ENCODE peak calls at places on chromosomes 6 and 20, in four cellular contexts. One of them, this sample, is unnamed.

GRCh38 chr20:23049933-23050838 is 714 bp upstream of the THBD start:
- DNase-seq in astrocyte of the spinal cord: peak; percentile 24
- DNase-seq in epithelial cell of esophagus: peak; percentile 69
- DNase-seq in heart right ventricle: peak; percentile 62
- DNase-seq in this sample: no peak

GRCh38 chr6:69424581-69424980 is 372.2 kb downstream of the LMBRD1 start:
- DNase-seq in epithelial cell of esophagus: no peak
- DNase-seq in heart right ventricle: no peak
- DNase-seq in astrocyte of the spinal cord: no peak
- DNase-seq in this sample: no peak

GRCh38 chr6:107862383-107862782 is 38.3 kb upstream of the SCML4 start:
- DNase-seq in epithelial cell of esophagus: no peak
- DNase-seq in astrocyte of the spinal cord: no peak
- DNase-seq in heart right ventricle: no peak
- DNase-seq in this sample: no peak

GRCh38 chr6:40953486-40953885 is 85.5 kb downstream of the UNC5CL start:
- DNase-seq in astrocyte of the spinal cord: no peak
- DNase-seq in heart right ventricle: no peak
- DNase-seq in epithelial cell of esophagus: no peak
- DNase-seq in this sample: no peak

GRCh38 chr6:98834060-98835031 is at the start of gene POU3F2:
- DNase-seq in heart right ventricle: no peak
- DNase-seq in astrocyte of the spinal cord: peak; percentile 96
- DNase-seq in epithelial cell of esophagus: peak; percentile 76
- DNase-seq in this sample: peak; percentile 70

GRCh38 chr6:169763308-169763707 is 11.9 kb downstream of the ERMARD start:
- DNase-seq in epithelial cell of esophagus: no peak
- DNase-seq in astrocyte of the spinal cord: no peak
- DNase-seq in heart right ventricle: no peak
- DNase-seq in this sample: no peak

GRCh38 chr6:26286168-26286854 is 78.7 kb upstream of the BTN3A2 start:
- DNase-seq in heart right ventricle: peak; percentile 75
- DNase-seq in astrocyte of the spinal cord: peak; percentile 76
- DNase-seq in epithelial cell of esophagus: peak; percentile 66
- DNase-seq in this sample: peak; percentile 48

GRCh38 chr6:11043961-11044711 is at the start of gene ELOVL2:
- DNase-seq in heart right ventricle: peak; percentile 16
- DNase-seq in epithelial cell of esophagus: peak; percentile 48
- DNase-seq in astrocyte of the spinal cord: peak; percentile 24
- DNase-seq in this sample: peak; percentile 2

GRCh38 chr20:21571841-21572690 is 58.2 kb upstream of the NKX2-2 start:
- DNase-seq in epithelial cell of esophagus: peak; percentile 15
- DNase-seq in astrocyte of the spinal cord: peak; percentile 1
- DNase-seq in heart right ventricle: no peak
- DNase-seq in this sample: no peak

GRCh38 chr6:137798261-137798660 is 68.8 kb upstream of the TNFAIP3 start:
- DNase-seq in astrocyte of the spinal cord: no peak
- DNase-seq in epithelial cell of esophagus: no peak
- DNase-seq in heart right ventricle: no peak
- DNase-seq in this sample: no peak

GRCh38 chr6:108211676-108212075 is 45.9 kb downstream of the NR2E1 start:
- DNase-seq in heart right ventricle: no peak
- DNase-seq in astrocyte of the spinal cord: no peak
- DNase-seq in epithelial cell of esophagus: peak; percentile 27
- DNase-seq in this sample: no peak

GRCh38 chr6:7721654-7722053 is 4.2 kb upstream of the BMP6 start:
- DNase-seq in heart right ventricle: no peak
- DNase-seq in epithelial cell of esophagus: peak; percentile 55
- DNase-seq in astrocyte of the spinal cord: peak; percentile 34
- DNase-seq in this sample: no peak

GRCh38 chr6:80725156-80725930 is 618.9 kb downstream of the BCKDHB start:
- DNase-seq in heart right ventricle: no peak
- DNase-seq in astrocyte of the spinal cord: no peak
- DNase-seq in epithelial cell of esophagus: no peak
- DNase-seq in this sample: peak; percentile 22

GRCh38 chr6:138499303-138499991 is at the start of gene NHSL1:
- DNase-seq in heart right ventricle: no peak
- DNase-seq in epithelial cell of esophagus: peak; percentile 53
- DNase-seq in astrocyte of the spinal cord: peak; percentile 82
- DNase-seq in this sample: no peak

GRCh38 chr6:82259389-82259788 is 11.8 kb upstream of the IBTK start:
- DNase-seq in astrocyte of the spinal cord: no peak
- DNase-seq in epithelial cell of esophagus: no peak
- DNase-seq in heart right ventricle: no peak
- DNase-seq in this sample: no peak

GRCh38 chr6:108175592-108176279 is 9.9 kb downstream of the NR2E1 start:
- DNase-seq in astrocyte of the spinal cord: no peak
- DNase-seq in epithelial cell of esophagus: no peak
- DNase-seq in heart right ventricle: no peak
- DNase-seq in this sample: no peak

GRCh38 chr6:91155129-91155528 is 568.3 kb upstream of the MAP3K7 start:
- DNase-seq in astrocyte of the spinal cord: no peak
- DNase-seq in epithelial cell of esophagus: no peak
- DNase-seq in heart right ventricle: no peak
- DNase-seq in this sample: no peak

DNA sequence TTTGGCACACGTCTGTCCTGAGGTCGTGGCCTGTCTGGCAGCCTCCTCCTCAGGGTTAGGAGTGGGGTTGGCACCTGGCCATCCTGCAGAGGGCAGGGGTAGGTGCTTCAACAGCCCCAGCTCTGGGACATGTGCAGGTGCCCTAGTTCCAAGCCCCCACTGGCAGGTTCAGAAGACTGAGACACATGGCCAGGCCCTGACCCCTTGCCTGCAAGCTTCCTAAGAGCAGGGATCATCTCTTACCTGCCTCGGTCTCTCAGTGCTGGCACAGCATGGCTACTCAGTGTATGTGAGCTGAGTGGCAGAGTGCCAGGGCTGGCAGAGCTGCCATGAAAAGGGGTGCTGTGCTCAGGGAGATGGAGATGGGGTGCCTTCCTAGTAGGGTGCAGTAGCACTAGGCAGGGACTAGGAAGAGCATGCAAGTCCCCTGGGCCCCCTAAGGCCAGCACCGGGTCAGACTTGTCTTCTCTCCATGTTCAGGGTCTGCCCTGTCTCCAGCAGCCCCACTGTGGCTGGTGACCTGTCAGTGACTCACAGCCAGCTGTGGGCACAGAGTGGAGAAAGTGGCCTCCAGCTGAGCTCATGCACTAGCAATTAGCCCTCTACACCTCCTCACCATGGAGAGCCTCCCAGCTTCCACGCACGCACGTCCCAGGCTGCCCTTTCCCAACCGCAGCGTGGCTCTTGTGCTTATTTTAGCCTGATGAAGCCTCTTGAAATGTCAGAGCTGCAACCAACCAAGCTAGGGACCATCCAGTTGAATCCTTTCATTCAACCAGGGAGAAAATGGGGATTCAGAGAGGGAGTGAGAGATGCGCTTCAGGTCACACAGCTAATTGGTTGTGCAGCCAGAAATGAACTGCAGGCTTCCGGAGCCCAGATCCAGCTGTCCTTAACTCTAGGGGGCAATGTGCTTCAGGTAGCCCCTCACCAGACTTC is 116.6 kb downstream of the MRPL14 start:
- DNase-seq in astrocyte of the spinal cord: peak; percentile 97
- DNase-seq in heart right ventricle: peak; percentile 51
- DNase-seq in epithelial cell of esophagus: peak; percentile 79
- DNase-seq in this sample: peak; percentile 98
- TF ChIP-seq CTCF in astrocyte of the spinal cord: no peak
- TF ChIP-seq CTCF in heart right ventricle: no peak
- TF ChIP-seq CTCF in epithelial cell of esophagus: no peak
- TF ChIP-seq CTCF in this sample: peak; percentile 33

DNA sequence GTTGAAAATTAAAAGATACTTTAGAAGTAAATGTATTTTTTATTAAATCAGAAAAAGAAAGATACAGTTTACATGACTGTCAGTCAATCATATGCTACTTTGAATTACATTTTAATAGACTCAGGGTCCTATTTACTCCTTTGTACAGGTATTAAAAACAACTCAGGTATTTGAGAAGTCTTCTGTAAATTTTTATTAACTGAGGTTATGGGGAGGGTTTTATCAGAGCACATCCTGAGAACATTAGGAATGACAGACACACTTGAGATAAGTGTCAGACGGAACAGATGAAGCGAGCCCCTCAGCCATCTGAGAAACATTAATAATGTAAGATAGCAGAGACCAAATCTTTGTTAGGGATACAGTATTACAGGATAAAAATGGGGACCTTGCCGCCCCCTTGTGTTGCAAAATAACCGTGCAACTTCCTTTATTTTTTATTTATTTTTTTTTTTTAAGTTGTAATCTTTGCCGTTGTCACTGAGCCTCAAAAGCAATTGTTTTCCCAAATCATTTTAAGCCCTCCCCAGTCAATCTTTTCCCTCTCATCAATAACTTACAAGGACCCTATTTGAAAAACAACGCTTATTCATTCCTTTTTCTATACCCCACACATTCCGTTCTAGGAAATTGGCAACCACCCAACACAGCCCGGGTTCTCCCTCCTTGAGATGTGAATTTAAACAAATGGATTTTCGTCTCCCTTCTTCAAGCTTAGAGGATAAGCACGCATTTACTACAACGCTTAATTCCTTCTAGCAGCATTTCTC is 126.7 kb downstream of the BCAS1 start:
- DNase-seq in epithelial cell of esophagus: peak; percentile 32
- DNase-seq in astrocyte of the spinal cord: peak; percentile 58
- DNase-seq in heart right ventricle: peak; percentile 28
- DNase-seq in this sample: peak; percentile 30
- TF ChIP-seq CTCF in epithelial cell of esophagus: peak; percentile 52
- TF ChIP-seq CTCF in astrocyte of the spinal cord: peak; percentile 62
- TF ChIP-seq CTCF in heart right ventricle: peak; percentile 61
- TF ChIP-seq CTCF in this sample: peak; percentile 90

DNA sequence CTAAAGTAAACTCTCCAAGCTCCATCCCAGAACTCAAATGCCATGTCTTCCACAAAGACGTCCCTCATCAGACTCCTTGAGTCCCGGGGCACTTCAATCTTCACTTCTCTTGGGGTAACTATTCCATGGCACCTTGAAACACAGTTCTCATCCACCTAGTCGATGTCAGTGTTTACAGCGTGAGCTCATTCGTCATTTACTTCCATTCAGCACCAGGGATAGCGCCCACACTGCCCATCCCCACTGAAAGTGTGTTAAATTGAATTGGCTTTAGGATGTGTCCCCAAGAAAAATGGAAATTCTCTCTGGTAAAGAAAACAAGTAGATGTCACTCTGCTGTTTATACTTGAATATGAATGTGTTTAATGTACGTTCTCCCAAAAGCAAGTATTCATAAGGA is 31.3 kb downstream of the KCNK15 start:
- DNase-seq in epithelial cell of esophagus: peak; percentile 48
- DNase-seq in heart right ventricle: peak; percentile 25
- DNase-seq in astrocyte of the spinal cord: peak; percentile 29
- DNase-seq in this sample: peak; percentile 4
- TF ChIP-seq CTCF in epithelial cell of esophagus: no peak
- TF ChIP-seq CTCF in heart right ventricle: no peak
- TF ChIP-seq CTCF in astrocyte of the spinal cord: no peak
- TF ChIP-seq CTCF in this sample: no peak

GRCh38 chr20:62706344-62706743 is 2.3 kb upstream of the NTSR1 start:
- DNase-seq in epithelial cell of esophagus: no peak
- DNase-seq in heart right ventricle: no peak
- DNase-seq in astrocyte of the spinal cord: no peak
- DNase-seq in this sample: no peak

GRCh38 chr20:62702886-62703852 is 5.5 kb upstream of the NTSR1 start:
- DNase-seq in heart right ventricle: no peak
- DNase-seq in epithelial cell of esophagus: peak; percentile 95
- DNase-seq in astrocyte of the spinal cord: peak; percentile 86
- DNase-seq in this sample: peak; percentile 94

GRCh38 chr20:62703853-62704228 is 4.8 kb upstream of the NTSR1 start:
- DNase-seq in heart right ventricle: no peak
- DNase-seq in astrocyte of the spinal cord: peak; percentile 3
- DNase-seq in epithelial cell of esophagus: peak; percentile 18
- DNase-seq in this sample: no peak

GRCh38 chr20:62705626-62706025 is 3.0 kb upstream of the NTSR1 start:
- DNase-seq in astrocyte of the spinal cord: no peak
- DNase-seq in epithelial cell of esophagus: peak; percentile 21
- DNase-seq in heart right ventricle: no peak
- DNase-seq in this sample: no peak

DNA sequence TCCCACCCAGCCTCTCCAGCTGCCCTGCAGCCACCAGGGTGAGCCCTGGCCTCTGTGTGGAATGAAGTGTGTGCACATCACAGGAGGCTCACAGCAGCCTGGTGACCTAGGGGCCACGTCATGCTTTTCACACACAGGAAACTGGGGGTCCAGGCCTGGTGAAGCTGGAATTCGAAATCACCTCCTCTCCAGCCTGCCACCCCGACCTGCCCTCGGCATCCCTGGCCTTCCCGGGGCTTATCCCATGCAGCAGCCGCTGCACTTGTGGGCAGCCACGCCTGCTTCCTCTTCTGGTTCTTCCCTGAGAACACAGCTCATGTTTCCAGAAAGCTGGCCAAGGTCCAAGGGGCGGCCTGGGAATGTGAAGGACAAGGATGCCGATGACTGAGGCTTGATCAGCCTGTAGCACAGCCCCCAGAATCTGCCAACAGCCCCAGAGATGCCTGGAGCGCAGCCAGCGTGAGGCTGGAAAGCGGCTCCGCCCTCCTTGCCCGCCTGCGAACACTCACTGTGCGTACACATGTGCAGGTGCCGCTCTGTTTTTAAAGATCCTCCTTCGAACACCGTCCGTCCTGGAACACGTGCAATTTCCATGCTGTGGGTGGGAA is 4.2 kb upstream of the NTSR1 start:
- DNase-seq in astrocyte of the spinal cord: peak; percentile 91
- DNase-seq in heart right ventricle: peak; percentile 92
- DNase-seq in epithelial cell of esophagus: peak; percentile 98
- DNase-seq in this sample: peak; percentile 90
- TF ChIP-seq CTCF in astrocyte of the spinal cord: no peak
- TF ChIP-seq CTCF in heart right ventricle: no peak
- TF ChIP-seq CTCF in epithelial cell of esophagus: no peak
- TF ChIP-seq CTCF in this sample: peak; percentile 3

GRCh38 chr6:154343473-154344308 is 12.9 kb downstream of the IPCEF1 start:
- DNase-seq in heart right ventricle: peak; percentile 7
- DNase-seq in epithelial cell of esophagus: peak; percentile 86
- DNase-seq in astrocyte of the spinal cord: peak; percentile 59
- DNase-seq in this sample: peak; percentile 53
- TF ChIP-seq CTCF in heart right ventricle: no peak
- TF ChIP-seq CTCF in epithelial cell of esophagus: peak; percentile 74
- TF ChIP-seq CTCF in astrocyte of the spinal cord: peak; percentile 43
- TF ChIP-seq CTCF in this sample: peak; percentile 63

This sample was measured in HFFc6.